ENCODE peak calls at places on chromosomes 2 and 18, in seven cellular contexts. D is activated CD4-positive, alpha-beta T cell treated with anti-CD3 and anti-CD28 coated beads for 48 hours; Q is Ammon's horn; T is GM18507; K is heart left ventricle; E is cerebellar nuclear complex; Y is neural crest cell. A is an unnamed sample.

GRCh38 chr2:129636692-129637091 is 342.8 kb upstream of the RAB6C start:
- DNase-seq in K (no peak), T (no peak), E (no peak), Q (no peak), D (no peak), Y (no peak), A (no peak)

GRCh38 chr2:97701851-97702465 is 11.4 kb upstream of the ZAP70 start:
- DNase-seq in E (no peak), T (no peak), Q (no peak), K (no peak), Y (no peak), D (no peak), A (no peak)

GRCh38 chr2:44679584-44679983 is 261.9 kb upstream of the SIX3 start:
- DNase-seq in D (no peak), T (no peak), K (no peak), Q (peak; percentile 28), E (no peak), Y (no peak), A (no peak)

GRCh38 chr2:120476141-120476540 is 130.2 kb downstream of the INHBB start:
- DNase-seq in T (no peak), D (no peak), Y (no peak), Q (no peak), E (no peak), K (no peak), A (no peak)

GRCh38 chr2:79437416-79438281 is 75.2 kb upstream of the CTNNA2 start:
- DNase-seq in Y (peak; percentile 8), T (no peak), Q (no peak), E (no peak), K (no peak), D (no peak), A (no peak)

GRCh38 chr2:19235308-19235707 is 123.1 kb downstream of the OSR1 start:
- DNase-seq in E (no peak), Y (no peak), Q (no peak), K (no peak), D (no peak), T (no peak), A (no peak)

GRCh38 chr2:239196474-239197021 is 204.3 kb downstream of the HDAC4 start:
- DNase-seq in Q (no peak), D (no peak), K (no peak), E (no peak), Y (no peak), T (no peak), A (no peak)

GRCh38 chr18:35143615-35144596 is 96.9 kb upstream of the ZNF397 start:
- DNase-seq in D (peak; percentile 38), K (peak; percentile 56), E (peak; percentile 29), Y (peak; percentile 49), Q (peak; percentile 88), T (no peak), A (peak; percentile 90)

GRCh38 chr2:31277621-31278020 is 43.7 kb downstream of the EHD3 start:
- DNase-seq in D (no peak), K (no peak), E (no peak), Q (no peak), T (no peak), Y (no peak), A (no peak)

GRCh38 chr18:31992836-31993575 is 25.6 kb upstream of the RNF125 start:
- DNase-seq in Q (no peak), Y (no peak), E (no peak), D (no peak), T (no peak), K (no peak), A (no peak)

GRCh38 chr2:74498500-74499268 is 719 bp downstream of the LBX2 start:
- DNase-seq in Q (no peak), K (no peak), Y (peak; percentile 28), T (no peak), D (peak; percentile 51), E (no peak), A (no peak)

GRCh38 chr2:114729025-114729424 is 286.6 kb downstream of the DPP10 start:
- DNase-seq in Q (peak; percentile 61), D (no peak), E (no peak), K (no peak), Y (no peak), T (no peak), A (no peak)

GRCh38 chr2:7692657-7693161 is 775.5 kb downstream of the RNF144A start:
- DNase-seq in E (no peak), K (peak; percentile 51), Y (no peak), Q (no peak), D (no peak), T (no peak), A (no peak)

GRCh38 chr18:44452346-44452745 is 228.3 kb upstream of the SETBP1 start:
- DNase-seq in E (no peak), T (no peak), K (no peak), Q (no peak), Y (no peak), D (no peak), A (peak; percentile 2)

GRCh38 chr2:169094676-169095075 is 25.3 kb downstream of the DHRS9 start:
- DNase-seq in Q (no peak), D (no peak), T (no peak), K (no peak), Y (no peak), E (no peak), A (no peak)

A was measured in G401.